ENCODE peak calls at places on chromosome 12, in five cellular contexts. X, R, Q, N and C are unnamed samples.

GRCh38 chr12:100716949-100717732 is 77.4 kb upstream of the ANO4 start:
- DNase-seq in X (peak; percentile 76), R (no peak), Q (no peak), N (no peak), C (peak; percentile 64)

GRCh38 chr12:6868211-6869048 is 1.1 kb downstream of the TPI1 start:
- DNase-seq in X (no peak), R (no peak), Q (no peak), N (no peak), C (no peak)

GRCh38 chr12:12723681-12724420 is 6.7 kb downstream of the CDKN1B start:
- DNase-seq in X (no peak), R (peak; percentile 28), Q (no peak), N (peak; percentile 54), C (no peak)

GRCh38 chr12:67940780-67941243 is 48.4 kb upstream of the IFNG-AS1 start:
- DNase-seq in X (no peak), R (no peak), Q (no peak), N (peak; percentile 11), C (no peak)

GRCh38 chr12:49932746-49933145 is 17.8 kb upstream of the AQP2 start:
- DNase-seq in X (no peak), R (no peak), Q (no peak), N (no peak), C (no peak)

GRCh38 chr12:10690906-10691305 is 17.1 kb upstream of the STYK1 start:
- DNase-seq in X (no peak), R (no peak), Q (no peak), N (no peak), C (no peak)

GRCh38 chr12:34163443-34163842 is 141.1 kb downstream of the ALG10 start:
- DNase-seq in X (no peak), R (no peak), Q (peak; percentile 43), N (no peak), C (no peak)

GRCh38 chr12:113468365-113469223 is 3.1 kb downstream of the LHX5 start:
- DNase-seq in X (no peak), R (no peak), Q (no peak), N (no peak), C (no peak)

GRCh38 chr12:130438711-130439110 is 101.0 kb downstream of the PIWIL1 start:
- DNase-seq in X (no peak), R (no peak), Q (no peak), N (no peak), C (no peak)

GRCh38 chr12:75660805-75661404 is 149.5 kb upstream of the KRR1 start:
- DNase-seq in X (no peak), R (no peak), Q (no peak), N (no peak), C (no peak)

GRCh38 chr12:24919346-24920001 is 29.4 kb downstream of the BCAT1 start:
- DNase-seq in X (no peak), R (peak; percentile 33), Q (no peak), N (no peak), C (no peak)